ENCODE peak calls at places on chromosomes 11 and 22, in eight cellular contexts. D is testis, F is GM23338, Y is neural progenitor cell, R is psoas muscle, W is tibial artery, L is BJ, V is breast epithelium. E is an unnamed sample.
A peak's percentile ranks its signal among the peaks of the same experiment; 100 is the strongest.

GRCh38 chr11:109421981-109422590 is at the start of gene C11orf87:
- DNase-seq in D (no peak), F (peak; percentile 77), Y (peak; percentile 78), R (no peak), W (no peak), L (no peak), V (no peak), E (no peak)

GRCh38 chr11:72781313-72782080 is 12.3 kb downstream of the STARD10 start:
- DNase-seq in D (peak; percentile 48), F (peak; percentile 66), Y (peak; percentile 70), R (peak; percentile 51), W (no peak), L (no peak), V (no peak), E (no peak)

GRCh38 chr11:122750047-122750446 is 88.3 kb upstream of the CRTAM start:
- DNase-seq in D (no peak), F (no peak), Y (no peak), R (no peak), W (no peak), L (no peak), V (no peak), E (no peak)

GRCh38 chr11:79155237-79155636 is 285.6 kb downstream of the TENM4 start:
- DNase-seq in D (no peak), F (no peak), Y (no peak), R (no peak), W (no peak), L (no peak), V (no peak), E (no peak)

GRCh38 chr11:6979365-6979764 is 40.8 kb downstream of the ZNF214 start:
- DNase-seq in D (no peak), F (no peak), Y (no peak), R (no peak), W (no peak), L (peak; percentile 43), V (no peak), E (no peak)

GRCh38 chr22:29454186-29454745 is 15.9 kb downstream of the RFPL1 start:
- DNase-seq in D (peak; percentile 79), F (no peak), Y (no peak), R (no peak), W (peak; percentile 48), L (no peak), V (no peak), E (no peak)

GRCh38 chr11:33507967-33508366 is 192.7 kb downstream of the C11orf91 start:
- DNase-seq in D (no peak), F (peak; percentile 77), Y (peak; percentile 28), R (no peak), W (no peak), L (no peak), V (no peak), E (no peak)

GRCh38 chr22:42344391-42344861 is 74.0 kb upstream of the TCF20 start:
- DNase-seq in D (peak; percentile 39), F (peak; percentile 76), Y (peak; percentile 70), R (peak; percentile 65), W (peak; percentile 80), L (no peak), V (no peak), E (peak; percentile 79)

GRCh38 chr11:13160302-13160701 is 117.3 kb upstream of the BMAL1 start:
- DNase-seq in D (no peak), F (no peak), Y (no peak), R (no peak), W (no peak), L (no peak), V (no peak), E (no peak)

GRCh38 chr11:126347751-126348628 is 7.5 kb upstream of the ST3GAL4 start:
- DNase-seq in D (no peak), F (no peak), Y (no peak), R (no peak), W (no peak), L (no peak), V (no peak), E (no peak)

GRCh38 chr11:96293109-96293508 is 49.9 kb downstream of the MAML2 start:
- DNase-seq in D (no peak), F (no peak), Y (no peak), R (no peak), W (no peak), L (no peak), V (no peak), E (no peak)

GRCh38 chr11:96294289-96294688 is 48.7 kb downstream of the MAML2 start:
- DNase-seq in D (no peak), F (no peak), Y (no peak), R (no peak), W (no peak), L (no peak), V (no peak), E (no peak)

GRCh38 chr11:96292291-96293010 is 50.5 kb downstream of the MAML2 start:
- DNase-seq in D (no peak), F (no peak), Y (no peak), R (no peak), W (no peak), L (no peak), V (no peak), E (no peak)

GRCh38 chr11:96290631-96291030 is 52.4 kb downstream of the MAML2 start:
- DNase-seq in D (no peak), F (no peak), Y (no peak), R (no peak), W (no peak), L (no peak), V (no peak), E (no peak)

DNA sequence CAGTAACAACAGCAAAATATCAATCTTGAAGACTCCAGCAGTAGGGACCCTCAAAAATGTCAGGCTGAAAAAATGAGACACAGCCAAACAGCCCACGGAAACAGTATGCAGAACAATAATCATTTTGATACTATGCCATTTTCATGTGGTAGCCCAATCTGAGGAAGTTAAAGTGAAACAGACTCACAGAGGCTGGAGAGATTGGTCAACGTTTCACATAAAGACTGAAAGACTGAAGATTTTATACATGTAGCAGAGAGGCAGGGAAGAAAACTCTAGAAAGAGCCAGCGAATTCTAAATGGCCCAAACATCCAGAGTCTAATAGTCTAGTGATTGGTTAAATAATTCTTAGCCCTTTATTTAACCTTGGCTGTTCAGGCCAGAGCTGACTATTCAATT is 49.4 kb downstream of the MAML2 start:
- DNase-seq in D (no peak), F (no peak), Y (no peak), R (no peak), W (no peak), L (no peak), V (no peak), E (no peak)
- H3K4me3 ChIP-seq in D (no peak overlapping the region), F (no peak overlapping the region), Y (no peak overlapping the region), R (peak overlapping the region; percentile 13), W (peak overlapping the region; percentile 4), L (no peak overlapping the region), V (peak overlapping the region; percentile 29), E (peak overlapping the region; percentile 19)

GRCh38 chr11:101390539-101390938 is 193.3 kb downstream of the TRPC6 start:
- DNase-seq in D (no peak), F (peak; percentile 3), Y (no peak), R (no peak), W (no peak), L (no peak), V (no peak), E (no peak)
- TF ChIP-seq CTCF in D (no peak), F (peak; percentile 38), Y (peak; percentile 36), R (no peak), W (no peak), L (peak; percentile 28), V (no peak), E (peak; percentile 23)

DNA sequence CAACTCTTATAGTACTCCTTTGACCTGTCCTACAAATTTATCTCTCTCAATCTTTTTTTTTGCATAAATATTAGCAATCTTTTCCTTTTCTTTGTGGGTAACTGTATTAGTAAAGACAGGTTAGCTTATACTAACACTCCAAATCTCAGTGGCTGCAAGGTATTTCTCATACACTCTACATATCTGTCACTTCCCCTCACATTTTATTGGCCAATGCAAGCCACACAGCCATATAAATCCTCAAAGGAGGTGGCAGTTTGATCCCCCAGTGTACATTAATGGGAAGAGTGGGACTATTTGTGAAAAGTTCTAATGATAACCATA is 42.6 kb upstream of the EED start:
- DNase-seq in D (no peak), F (no peak), Y (no peak), R (no peak), W (no peak), L (no peak), V (no peak), E (no peak)
- H3K4me3 ChIP-seq in D (no peak overlapping the region), F (peak overlapping the region; percentile 48), Y (peak overlapping the region; percentile 25), R (peak overlapping the region; percentile 57), W (peak overlapping the region; percentile 42), L (no peak overlapping the region), V (peak overlapping the region; percentile 40), E (peak overlapping the region; percentile 36)

GRCh38 chr11:15942126-15942525 is 414.2 kb downstream of the SOX6 start:
- DNase-seq in D (no peak), F (no peak), Y (no peak), R (no peak), W (no peak), L (no peak), V (no peak), E (no peak)

GRCh38 chr11:15940462-15941205 is 415.7 kb downstream of the SOX6 start:
- DNase-seq in D (no peak), F (no peak), Y (no peak), R (no peak), W (no peak), L (no peak), V (no peak), E (no peak)

GRCh38 chr11:15942936-15943335 is 413.4 kb downstream of the SOX6 start:
- DNase-seq in D (no peak), F (no peak), Y (no peak), R (no peak), W (no peak), L (no peak), V (no peak), E (no peak)

GRCh38 chr11:15938983-15939382 is 417.4 kb downstream of the SOX6 start:
- DNase-seq in D (no peak), F (no peak), Y (no peak), R (no peak), W (no peak), L (no peak), V (no peak), E (no peak)

DNA sequence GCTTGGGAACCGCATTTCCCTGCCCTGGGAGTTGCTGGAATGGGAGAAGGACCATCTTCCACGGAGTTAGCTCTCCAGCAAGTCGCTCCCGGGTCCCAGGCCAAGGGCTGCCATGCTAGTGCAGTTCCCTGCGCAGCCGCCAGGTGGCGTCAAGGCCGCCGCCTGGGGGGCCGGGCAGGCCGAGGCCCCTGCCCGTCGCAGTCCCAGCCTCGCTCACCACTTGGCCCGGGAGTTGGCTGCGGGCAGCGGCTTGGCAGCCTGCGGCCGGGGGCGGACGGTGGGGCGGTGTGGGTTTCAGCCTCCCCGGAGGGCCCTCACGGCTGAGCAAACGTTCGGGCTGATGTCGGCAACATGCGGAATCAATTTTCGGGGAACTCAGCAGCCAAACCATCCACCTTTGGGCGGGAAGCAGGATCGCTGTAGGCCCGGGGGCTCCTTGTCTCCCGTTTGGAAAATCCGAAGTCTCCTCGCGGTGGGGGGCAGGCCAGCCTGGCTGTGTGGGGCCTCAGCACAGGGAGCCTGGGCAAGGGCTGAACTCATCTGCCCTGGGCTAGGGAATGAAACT is 415.1 kb downstream of the SOX6 start:
- DNase-seq in D (peak; percentile 62), F (peak; percentile 80), Y (peak; percentile 62), R (peak; percentile 56), W (no peak), L (no peak), V (no peak), E (no peak)
- TF ChIP-seq CTCF in D (peak; percentile 89), F (peak; percentile 88), Y (peak; percentile 93), R (peak; percentile 92), W (peak; percentile 84), L (peak; percentile 87), V (peak; percentile 83), E (peak; percentile 59)

E was measured in ascending aorta.